ENCODE peak calls at places on chromosomes 4 and X, in nine cellular contexts. One of them, this sample, is unnamed.

GRCh38 chrX:130851569-130851968 is 51.4 kb downstream of the ENOX2 start:
- DNase-seq in keratinocyte: no peak
- DNase-seq in cardiac fibroblast: no peak
- DNase-seq in endodermal cell: no peak
- DNase-seq in uterus: no peak
- DNase-seq in PC-9: no peak
- DNase-seq in GM12865: no peak
- DNase-seq in heart left ventricle: no peak
- DNase-seq in lung: no peak
- DNase-seq in this sample: no peak

GRCh38 chr4:32831104-32831503 is 2110.9 kb downstream of the PCDH7 start:
- DNase-seq in keratinocyte: no peak
- DNase-seq in cardiac fibroblast: no peak
- DNase-seq in endodermal cell: no peak
- DNase-seq in uterus: no peak
- DNase-seq in PC-9: no peak
- DNase-seq in GM12865: no peak
- DNase-seq in heart left ventricle: no peak
- DNase-seq in lung: no peak
- DNase-seq in this sample: no peak

GRCh38 chrX:140157611-140158010 is 192.3 kb upstream of the CXorf66 start:
- DNase-seq in keratinocyte: no peak
- DNase-seq in cardiac fibroblast: peak
- DNase-seq in endodermal cell: no peak
- DNase-seq in uterus: no peak
- DNase-seq in PC-9: no peak
- DNase-seq in GM12865: no peak
- DNase-seq in heart left ventricle: no peak
- DNase-seq in lung: no peak
- DNase-seq in this sample: no peak

GRCh38 chr4:94419956-94420355 is 31.8 kb upstream of the PDLIM5 start:
- DNase-seq in keratinocyte: peak
- DNase-seq in cardiac fibroblast: peak
- DNase-seq in endodermal cell: no peak
- DNase-seq in uterus: no peak
- DNase-seq in PC-9: peak
- DNase-seq in GM12865: no peak
- DNase-seq in heart left ventricle: no peak
- DNase-seq in lung: no peak
- DNase-seq in this sample: no peak

GRCh38 chr4:2686379-2687265 is 69.5 kb downstream of the TNIP2 start:
- DNase-seq in keratinocyte: no peak
- DNase-seq in cardiac fibroblast: no peak
- DNase-seq in endodermal cell: no peak
- DNase-seq in uterus: no peak
- DNase-seq in PC-9: no peak
- DNase-seq in GM12865: no peak
- DNase-seq in heart left ventricle: no peak
- DNase-seq in lung: peak
- DNase-seq in this sample: no peak

GRCh38 chrX:138745215-138745614 is 33.7 kb upstream of the FGF13 start:
- DNase-seq in keratinocyte: peak
- DNase-seq in cardiac fibroblast: peak
- DNase-seq in endodermal cell: peak
- DNase-seq in uterus: no peak
- DNase-seq in PC-9: no peak
- DNase-seq in GM12865: peak
- DNase-seq in heart left ventricle: no peak
- DNase-seq in lung: peak
- DNase-seq in this sample: no peak

GRCh38 chrX:45758319-45758718 is 557.6 kb upstream of the DIPK2B start:
- DNase-seq in keratinocyte: no peak
- DNase-seq in cardiac fibroblast: peak
- DNase-seq in endodermal cell: no peak
- DNase-seq in uterus: no peak
- DNase-seq in PC-9: no peak
- DNase-seq in GM12865: peak
- DNase-seq in heart left ventricle: no peak
- DNase-seq in lung: no peak
- DNase-seq in this sample: no peak

GRCh38 chr4:27692868-27693634 is 832.4 kb downstream of the STIM2 start:
- DNase-seq in keratinocyte: no peak
- DNase-seq in cardiac fibroblast: no peak
- DNase-seq in endodermal cell: no peak
- DNase-seq in uterus: no peak
- DNase-seq in PC-9: no peak
- DNase-seq in GM12865: no peak
- DNase-seq in heart left ventricle: no peak
- DNase-seq in lung: no peak
- DNase-seq in this sample: no peak

GRCh38 chrX:22577181-22577580 is 304.5 kb downstream of the CBLL2 start:
- DNase-seq in keratinocyte: peak
- DNase-seq in cardiac fibroblast: peak
- DNase-seq in endodermal cell: no peak
- DNase-seq in uterus: no peak
- DNase-seq in PC-9: peak
- DNase-seq in GM12865: no peak
- DNase-seq in heart left ventricle: no peak
- DNase-seq in lung: no peak
- DNase-seq in this sample: no peak

GRCh38 chr4:2893772-2894171 is 50.1 kb downstream of the ADD1 start:
- DNase-seq in keratinocyte: no peak
- DNase-seq in cardiac fibroblast: no peak
- DNase-seq in endodermal cell: no peak
- DNase-seq in uterus: no peak
- DNase-seq in PC-9: no peak
- DNase-seq in GM12865: no peak
- DNase-seq in heart left ventricle: no peak
- DNase-seq in lung: no peak
- DNase-seq in this sample: no peak

GRCh38 chr4:89797117-89797516 is 39.8 kb downstream of the SNCA start:
- DNase-seq in keratinocyte: peak
- DNase-seq in cardiac fibroblast: peak
- DNase-seq in endodermal cell: no peak
- DNase-seq in uterus: no peak
- DNase-seq in PC-9: no peak
- DNase-seq in GM12865: no peak
- DNase-seq in heart left ventricle: peak
- DNase-seq in lung: no peak
- DNase-seq in this sample: no peak

GRCh38 chrX:46477435-46477834 is 67.8 kb downstream of the ZNF674 start:
- DNase-seq in keratinocyte: no peak
- DNase-seq in cardiac fibroblast: peak
- DNase-seq in endodermal cell: no peak
- DNase-seq in uterus: no peak
- DNase-seq in PC-9: no peak
- DNase-seq in GM12865: no peak
- DNase-seq in heart left ventricle: no peak
- DNase-seq in lung: no peak
- DNase-seq in this sample: no peak

GRCh38 chr4:70765368-70765767 is 43.6 kb downstream of the RUFY3 start:
- DNase-seq in keratinocyte: no peak
- DNase-seq in cardiac fibroblast: no peak
- DNase-seq in endodermal cell: no peak
- DNase-seq in uterus: no peak
- DNase-seq in PC-9: no peak
- DNase-seq in GM12865: no peak
- DNase-seq in heart left ventricle: no peak
- DNase-seq in lung: no peak
- DNase-seq in this sample: no peak

GRCh38 chr4:25667931-25668557 is 12.4 kb downstream of the SLC34A2 start:
- DNase-seq in keratinocyte: no peak
- DNase-seq in cardiac fibroblast: no peak
- DNase-seq in endodermal cell: peak
- DNase-seq in uterus: no peak
- DNase-seq in PC-9: no peak
- DNase-seq in GM12865: no peak
- DNase-seq in heart left ventricle: no peak
- DNase-seq in lung: no peak
- DNase-seq in this sample: no peak

GRCh38 chr4:13413719-13414437 is 70.3 kb downstream of the RAB28 start:
- DNase-seq in keratinocyte: no peak
- DNase-seq in cardiac fibroblast: no peak
- DNase-seq in endodermal cell: no peak
- DNase-seq in uterus: no peak
- DNase-seq in PC-9: no peak
- DNase-seq in GM12865: peak
- DNase-seq in heart left ventricle: no peak
- DNase-seq in lung: no peak
- DNase-seq in this sample: no peak

GRCh38 chr4:82744284-82744963 is 54.2 kb downstream of the SCD5 start:
- DNase-seq in keratinocyte: peak
- DNase-seq in cardiac fibroblast: no peak
- DNase-seq in endodermal cell: no peak
- DNase-seq in uterus: no peak
- DNase-seq in PC-9: peak
- DNase-seq in GM12865: no peak
- DNase-seq in heart left ventricle: no peak
- DNase-seq in lung: peak
- DNase-seq in this sample: peak

GRCh38 chr4:1521821-1522361 is 115.6 kb upstream of the NKX1-1 start:
- DNase-seq in keratinocyte: no peak
- DNase-seq in cardiac fibroblast: no peak
- DNase-seq in endodermal cell: no peak
- DNase-seq in uterus: no peak
- DNase-seq in PC-9: no peak
- DNase-seq in GM12865: no peak
- DNase-seq in heart left ventricle: no peak
- DNase-seq in lung: no peak
- DNase-seq in this sample: no peak

DNA sequence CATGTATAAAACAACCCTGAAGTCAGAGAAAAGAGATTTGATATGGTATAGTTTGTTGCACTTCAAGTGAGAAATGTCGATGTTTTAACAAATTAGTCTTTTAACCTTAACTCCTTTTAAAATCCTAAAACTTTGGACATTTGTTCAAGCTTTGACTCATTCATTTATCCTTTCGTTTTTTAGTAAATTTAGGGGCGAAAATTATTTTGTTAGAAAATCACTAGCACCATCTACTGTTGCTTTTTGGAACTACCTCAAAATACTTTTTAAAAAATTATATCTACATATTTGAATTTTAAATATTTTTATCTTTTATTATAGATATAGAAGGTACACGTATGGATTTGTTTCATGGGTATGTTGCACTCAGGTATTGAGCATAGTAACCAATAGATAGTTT is 165.1 kb upstream of the POF1B start:
- DNase-seq in keratinocyte: no peak
- DNase-seq in cardiac fibroblast: peak
- DNase-seq in endodermal cell: no peak
- DNase-seq in uterus: no peak
- DNase-seq in PC-9: no peak
- DNase-seq in GM12865: no peak
- DNase-seq in heart left ventricle: no peak
- DNase-seq in lung: no peak
- DNase-seq in this sample: no peak
- TF ChIP-seq CTCF in keratinocyte: peak
- TF ChIP-seq CTCF in cardiac fibroblast: no peak
- TF ChIP-seq CTCF in endodermal cell: peak
- TF ChIP-seq CTCF in uterus: peak
- TF ChIP-seq CTCF in PC-9: peak
- TF ChIP-seq CTCF in GM12865: no peak
- TF ChIP-seq CTCF in heart left ventricle: no peak
- TF ChIP-seq CTCF in lung: no peak
- TF ChIP-seq CTCF in this sample: no peak

GRCh38 chrX:74421181-74422028 is at the start of gene SLC16A2:
- DNase-seq in keratinocyte: no peak
- DNase-seq in cardiac fibroblast: peak
- DNase-seq in endodermal cell: peak
- DNase-seq in uterus: peak
- DNase-seq in PC-9: no peak
- DNase-seq in GM12865: peak
- DNase-seq in heart left ventricle: peak
- DNase-seq in lung: peak
- DNase-seq in this sample: peak
- H3K4me3 ChIP-seq in keratinocyte: peak
- H3K4me3 ChIP-seq in cardiac fibroblast: peak
- H3K4me3 ChIP-seq in endodermal cell: peak
- H3K4me3 ChIP-seq in uterus: peak
- H3K4me3 ChIP-seq in PC-9: peak
- H3K4me3 ChIP-seq in GM12865: no peak
- H3K4me3 ChIP-seq in heart left ventricle: peak
- H3K4me3 ChIP-seq in lung: peak
- H3K4me3 ChIP-seq in this sample: peak

GRCh38 chr4:103478729-103479128 is 241.1 kb downstream of the TACR3 start:
- DNase-seq in keratinocyte: no peak
- DNase-seq in cardiac fibroblast: peak
- DNase-seq in endodermal cell: no peak
- DNase-seq in uterus: no peak
- DNase-seq in PC-9: no peak
- DNase-seq in GM12865: no peak
- DNase-seq in heart left ventricle: no peak
- DNase-seq in lung: no peak
- DNase-seq in this sample: no peak
- TF ChIP-seq CTCF in keratinocyte: no peak
- TF ChIP-seq CTCF in cardiac fibroblast: no peak
- TF ChIP-seq CTCF in endodermal cell: peak
- TF ChIP-seq CTCF in uterus: no peak
- TF ChIP-seq CTCF in PC-9: peak
- TF ChIP-seq CTCF in GM12865: no peak
- TF ChIP-seq CTCF in heart left ventricle: no peak
- TF ChIP-seq CTCF in lung: no peak
- TF ChIP-seq CTCF in this sample: peak

GRCh38 chr4:125833-126232 is 1.5 kb downstream of the ZNF718 start:
- DNase-seq in keratinocyte: no peak
- DNase-seq in cardiac fibroblast: no peak
- DNase-seq in endodermal cell: no peak
- DNase-seq in uterus: no peak
- DNase-seq in PC-9: no peak
- DNase-seq in GM12865: no peak
- DNase-seq in heart left ventricle: no peak
- DNase-seq in lung: no peak
- DNase-seq in this sample: no peak

GRCh38 chr4:120616-121015 is 3.7 kb upstream of the ZNF718 start:
- DNase-seq in keratinocyte: no peak
- DNase-seq in cardiac fibroblast: no peak
- DNase-seq in endodermal cell: no peak
- DNase-seq in uterus: no peak
- DNase-seq in PC-9: no peak
- DNase-seq in GM12865: no peak
- DNase-seq in heart left ventricle: no peak
- DNase-seq in lung: no peak
- DNase-seq in this sample: no peak

GRCh38 chr4:121408-122084 is 2.8 kb upstream of the ZNF718 start:
- DNase-seq in keratinocyte: no peak
- DNase-seq in cardiac fibroblast: no peak
- DNase-seq in endodermal cell: no peak
- DNase-seq in uterus: no peak
- DNase-seq in PC-9: no peak
- DNase-seq in GM12865: peak
- DNase-seq in heart left ventricle: no peak
- DNase-seq in lung: no peak
- DNase-seq in this sample: no peak

GRCh38 chr4:125085-125820 is 952 bp downstream of the ZNF718 start:
- DNase-seq in keratinocyte: no peak
- DNase-seq in cardiac fibroblast: peak
- DNase-seq in endodermal cell: peak
- DNase-seq in uterus: no peak
- DNase-seq in PC-9: peak
- DNase-seq in GM12865: peak
- DNase-seq in heart left ventricle: peak
- DNase-seq in lung: peak
- DNase-seq in this sample: peak

GRCh38 chr4:124275-125081 is at the start of gene ZNF718:
- DNase-seq in keratinocyte: peak
- DNase-seq in cardiac fibroblast: peak
- DNase-seq in endodermal cell: peak
- DNase-seq in uterus: peak
- DNase-seq in PC-9: peak
- DNase-seq in GM12865: peak
- DNase-seq in heart left ventricle: peak
- DNase-seq in lung: peak
- DNase-seq in this sample: peak
- H3K4me3 ChIP-seq in keratinocyte: peak
- H3K4me3 ChIP-seq in cardiac fibroblast: peak
- H3K4me3 ChIP-seq in endodermal cell: peak
- H3K4me3 ChIP-seq in uterus: peak
- H3K4me3 ChIP-seq in PC-9: peak
- H3K4me3 ChIP-seq in GM12865: peak
- H3K4me3 ChIP-seq in heart left ventricle: peak
- H3K4me3 ChIP-seq in lung: peak
- H3K4me3 ChIP-seq in this sample: peak